ENCODE peak calls at places on chromosome 11, in six cellular contexts. V is ovary, Q is GM12865, R is progenitor cell of endocrine pancreas, D is brain microvascular endothelial cell, G is A549. J is an unnamed sample.

GRCh38 chr11:60959445-60959844 is 7.5 kb upstream of the SLC15A3 start:
- DNase-seq in V (no peak), Q (no peak), R (no peak), D (no peak), G (no peak), J (no peak)

GRCh38 chr11:32386770-32387377 is 48.5 kb downstream of the WT1 start:
- DNase-seq in V (peak; percentile 39), Q (no peak), R (no peak), D (peak; percentile 15), G (no peak), J (no peak)

GRCh38 chr11:68045900-68046299 is 7.1 kb downstream of the TCIRG1 start:
- DNase-seq in V (no peak), Q (no peak), R (no peak), D (no peak), G (no peak), J (peak; percentile 17)

GRCh38 chr11:68855205-68855978 is 13.7 kb upstream of the CPT1A start:
- DNase-seq in V (peak; percentile 28), Q (no peak), R (peak; percentile 22), D (no peak), G (no peak), J (peak; percentile 58)

GRCh38 chr11:130582994-130583393 is 134.5 kb downstream of the ADAMTS15 start:
- DNase-seq in V (no peak), Q (no peak), R (no peak), D (no peak), G (no peak), J (no peak)

GRCh38 chr11:1832989-1833365 is 1.8 kb upstream of the SYT8 start:
- DNase-seq in V (peak; percentile 12), Q (no peak), R (no peak), D (no peak), G (no peak), J (no peak)

GRCh38 chr11:118699508-118700220 is 20.2 kb upstream of the TREH start:
- DNase-seq in V (no peak), Q (no peak), R (no peak), D (no peak), G (no peak), J (no peak)

GRCh38 chr11:59152312-59152967 is 9.8 kb downstream of the FAM111A start:
- DNase-seq in V (no peak), Q (peak; percentile 86), R (no peak), D (no peak), G (no peak), J (peak; percentile 55)

GRCh38 chr11:34360056-34360455 is 2.2 kb upstream of the ABTB2 start:
- DNase-seq in V (no peak), Q (no peak), R (no peak), D (no peak), G (no peak), J (no peak)

GRCh38 chr11:116730568-116730967 is 42.2 kb downstream of the BUD13 start:
- DNase-seq in V (no peak), Q (no peak), R (no peak), D (no peak), G (no peak), J (no peak)

GRCh38 chr11:68373810-68374501 is 61.6 kb downstream of the LRP5 start:
- DNase-seq in V (peak; percentile 45), Q (no peak), R (no peak), D (no peak), G (no peak), J (no peak)

GRCh38 chr11:126310229-126310991 is 6.5 kb downstream of the DCPS start:
- DNase-seq in V (peak; percentile 87), Q (peak; percentile 83), R (peak; percentile 69), D (peak; percentile 66), G (peak; percentile 60), J (no peak)

GRCh38 chr11:76768091-76769047 is 14.8 kb upstream of the TSKU start:
- DNase-seq in V (peak; percentile 63), Q (peak; percentile 14), R (no peak), D (no peak), G (no peak), J (no peak)

GRCh38 chr11:23497040-23497439 is 636.8 kb upstream of the CCDC179 start:
- DNase-seq in V (no peak), Q (no peak), R (no peak), D (no peak), G (no peak), J (no peak)

GRCh38 chr11:3152471-3153110 is 12.5 kb downstream of the OSBPL5 start:
- DNase-seq in V (no peak), Q (no peak), R (no peak), D (peak; percentile 78), G (no peak), J (no peak)

GRCh38 chr11:13047884-13048283 is 38.8 kb downstream of the RASSF10 start:
- DNase-seq in V (no peak), Q (no peak), R (no peak), D (no peak), G (no peak), J (no peak)

GRCh38 chr11:117189191-117189940 is 9.8 kb upstream of the TAGLN start:
- DNase-seq in V (peak; percentile 22), Q (peak; percentile 79), R (no peak), D (no peak), G (no peak), J (peak; percentile 60)

DNA sequence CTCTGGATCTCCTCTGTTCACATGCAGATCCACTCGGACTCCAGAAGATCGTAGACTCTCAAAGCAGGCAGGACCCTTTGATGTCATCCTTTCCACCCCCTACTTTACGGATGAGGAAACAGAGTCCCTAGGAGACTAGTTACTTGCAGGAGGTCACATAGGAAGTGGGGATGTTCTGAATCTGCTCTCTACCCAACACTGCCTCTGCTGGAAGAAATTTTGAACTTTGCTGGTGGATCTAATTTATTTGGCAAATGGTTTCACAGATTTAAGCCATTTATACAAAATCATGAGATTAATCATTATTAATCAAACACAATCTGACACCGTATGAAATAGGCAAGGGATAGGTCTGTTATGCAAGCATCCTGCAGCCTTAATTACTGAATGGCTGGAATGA is 55.0 kb upstream of the USP47 start:
- DNase-seq in V (no peak), Q (no peak), R (no peak), D (peak; percentile 33), G (peak; percentile 47), J (no peak)
- TF ChIP-seq CTCF in V (no peak), Q (peak; percentile 28), R (peak; percentile 62), D (peak; percentile 67), G (peak; percentile 54), J (no peak)

DNA sequence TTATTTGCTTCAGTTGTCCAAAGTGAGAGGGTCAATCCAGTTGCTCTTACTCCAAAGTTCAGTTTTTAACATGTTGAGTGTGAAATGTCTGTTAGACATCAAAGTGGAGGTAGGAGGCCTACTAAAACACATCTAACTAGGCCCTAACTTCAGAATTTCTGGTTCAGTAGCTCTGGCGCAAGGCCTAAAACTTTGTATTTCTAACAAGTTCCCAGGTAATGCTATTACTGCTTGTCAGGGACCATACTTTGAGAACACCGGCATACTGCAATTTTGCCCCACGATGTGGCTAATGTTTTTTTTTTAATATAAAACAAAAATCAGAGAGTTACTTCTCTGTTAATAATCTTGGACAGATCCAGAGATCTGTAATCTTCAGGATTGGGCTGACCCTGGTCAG is 72.4 kb upstream of the LRRC55 start:
- DNase-seq in V (no peak), Q (no peak), R (no peak), D (no peak), G (no peak), J (no peak)
- TF ChIP-seq CTCF in V (no peak), Q (no peak), R (no peak), D (no peak), G (no peak), J (no peak)

GRCh38 chr11:7034019-7034418 is 13.7 kb downstream of the NLRP14 start:
- DNase-seq in V (no peak), Q (no peak), R (no peak), D (no peak), G (no peak), J (no peak)

GRCh38 chr11:7031346-7031957 is 11.2 kb downstream of the NLRP14 start:
- DNase-seq in V (no peak), Q (no peak), R (no peak), D (no peak), G (no peak), J (no peak)

GRCh38 chr11:7032692-7033091 is 12.4 kb downstream of the NLRP14 start:
- DNase-seq in V (no peak), Q (no peak), R (no peak), D (no peak), G (no peak), J (no peak)

GRCh38 chr11:7028141-7028540 is 7.9 kb downstream of the NLRP14 start:
- DNase-seq in V (no peak), Q (no peak), R (no peak), D (no peak), G (no peak), J (no peak)

DNA sequence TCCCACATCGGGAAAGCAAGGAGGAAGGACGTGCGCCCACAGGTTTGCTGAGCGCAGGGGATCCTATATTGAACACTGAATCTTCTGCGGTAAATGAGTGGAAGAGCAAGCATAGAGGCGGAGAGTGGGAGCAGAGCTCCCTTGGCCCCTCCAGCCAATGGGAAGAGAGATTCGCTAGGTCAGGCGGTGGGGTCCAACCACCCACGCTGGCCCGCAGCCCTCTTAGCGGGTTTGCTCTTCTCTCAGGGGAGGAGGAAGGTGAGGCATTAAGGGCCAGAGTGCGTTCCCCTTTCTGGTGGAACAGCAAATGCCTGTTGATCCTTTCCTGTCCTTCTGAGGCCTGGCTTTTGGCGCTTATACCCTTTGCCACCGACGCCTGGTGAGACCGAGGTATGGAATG is 10.6 kb downstream of the NLRP14 start:
- DNase-seq in V (no peak), Q (no peak), R (no peak), D (no peak), G (no peak), J (no peak)
- TF ChIP-seq CTCF in V (no peak), Q (no peak), R (no peak), D (no peak), G (no peak), J (no peak)

GRCh38 chr11:123995119-123995518 is at the start of gene OR10G6:
- DNase-seq in V (no peak), Q (no peak), R (no peak), D (no peak), G (no peak), J (no peak)
- TF ChIP-seq CTCF in V (no peak), Q (no peak), R (no peak), D (no peak), G (no peak), J (no peak)

GRCh38 chr11:58060939-58061672 is 30.4 kb downstream of the OR6Q1 start:
- DNase-seq in V (no peak), Q (no peak), R (no peak), D (no peak), G (peak; percentile 19), J (no peak)
- TF ChIP-seq CTCF in V (no peak), Q (no peak), R (peak; percentile 37), D (peak; percentile 54), G (no peak), J (no peak)